ENCODE peak calls at places on chromosomes 11 and 22, in nine cellular contexts. R is neural progenitor cell, A is hepatocyte, K is keratinocyte, J is mesendoderm, U is PC-3, O is astrocyte, S is OCI-LY7, H is neuronal stem cell. F is an unnamed sample.

GRCh38 chr11:85167038-85167437 is 460.1 kb downstream of the DLG2 start:
- DNase-seq in S (no peak), A (no peak), K (no peak), U (peak; percentile 51), O (peak; percentile 1), R (no peak), H (no peak), J (no peak), F (peak; percentile 21)

GRCh38 chr11:134343646-134344045 is 11.9 kb downstream of the GLB1L2 start:
- DNase-seq in S (no peak), R (no peak), A (no peak), H (no peak), J (no peak), K (no peak), U (no peak), O (no peak), F (no peak)

GRCh38 chr11:91820709-91821108 is 403.9 kb upstream of the FAT3 start:
- DNase-seq in J (no peak), H (no peak), K (no peak), A (no peak), S (no peak), R (no peak), U (no peak), O (no peak), F (no peak)

GRCh38 chr11:126163074-126163700 is 48.3 kb downstream of the RPUSD4 start:
- DNase-seq in S (no peak), A (peak; percentile 85), R (peak; percentile 83), K (peak; percentile 1), U (peak; percentile 39), J (peak; percentile 43), H (peak; percentile 60), O (peak; percentile 92), F (peak; percentile 94)

GRCh38 chr22:29820941-29821789 is 16.9 kb downstream of the ASCC2 start:
- DNase-seq in S (no peak), K (peak; percentile 99), A (peak; percentile 92), J (no peak), H (no peak), O (peak; percentile 98), R (no peak), U (peak; percentile 94), F (peak; percentile 98)

GRCh38 chr22:38062782-38063181 is 5.6 kb downstream of the PICK1 start:
- DNase-seq in S (no peak), R (no peak), O (no peak), K (no peak), A (no peak), H (no peak), J (no peak), U (no peak), F (no peak)

GRCh38 chr11:116887909-116888556 is 50.6 kb upstream of the APOA1 start:
- DNase-seq in A (no peak), H (no peak), J (no peak), U (no peak), R (no peak), K (no peak), S (no peak), O (peak; percentile 67), F (peak; percentile 76)

GRCh38 chr11:85236211-85236610 is 390.9 kb downstream of the DLG2 start:
- DNase-seq in H (no peak), O (no peak), S (no peak), J (no peak), R (no peak), A (no peak), U (no peak), K (no peak), F (no peak)

GRCh38 chr22:41052661-41053490 is 39.5 kb upstream of the EP300 start:
- DNase-seq in J (peak; percentile 16), H (no peak), O (peak; percentile 73), K (no peak), S (no peak), U (peak; percentile 50), R (no peak), A (peak; percentile 57), F (peak; percentile 63)

GRCh38 chr11:70399681-70400112 is 1.4 kb downstream of the CTTN start:
- DNase-seq in O (peak; percentile 93), R (peak; percentile 50), H (no peak), U (peak; percentile 99), S (no peak), J (peak; percentile 85), K (peak; percentile 69), A (peak; percentile 94), F (peak; percentile 97)

DNA sequence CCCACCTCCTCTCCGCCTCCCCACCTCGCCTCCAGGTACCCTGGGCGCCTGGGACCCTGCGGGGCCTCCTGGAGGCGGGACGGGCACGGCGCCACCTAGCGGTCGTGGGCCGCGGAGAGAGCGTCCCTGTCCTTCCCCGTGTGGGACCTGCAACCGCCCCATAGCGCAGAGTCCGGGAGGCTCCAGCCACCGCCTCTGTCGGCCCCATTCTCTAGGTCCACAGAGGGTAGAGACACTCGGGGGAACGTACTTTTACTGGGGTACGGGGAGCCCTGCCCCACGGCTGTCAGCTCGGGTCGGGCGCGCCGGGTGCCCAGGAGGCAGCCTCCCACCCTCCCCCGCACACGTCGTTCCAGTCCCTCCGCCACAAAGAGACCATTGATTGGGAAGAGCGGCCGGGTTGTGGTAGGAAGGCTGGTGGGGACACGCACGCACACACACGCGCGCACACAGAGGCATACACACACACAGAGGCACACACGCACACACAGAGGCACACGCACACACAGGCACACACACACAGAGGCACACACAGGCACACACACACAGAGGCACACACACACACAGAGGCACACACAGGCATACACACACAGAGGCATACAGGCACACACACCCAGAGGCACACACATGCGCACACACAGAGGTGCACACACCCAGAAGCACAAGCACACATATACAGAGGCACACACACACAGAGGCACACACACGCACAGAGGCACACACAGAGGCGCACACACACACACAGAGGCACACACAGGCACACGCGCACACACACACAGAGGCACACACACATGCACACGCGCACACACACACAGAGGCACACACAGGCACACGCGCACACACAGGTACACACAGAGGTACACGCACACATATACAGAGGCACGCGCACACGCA is 12.6 kb upstream of the NECTIN1 start:
- DNase-seq in J (peak; percentile 65), A (peak; percentile 62), H (peak; percentile 56), K (no peak), O (no peak), R (peak; percentile 79), S (peak; percentile 50), U (peak; percentile 60), F (no peak)
- H3K4me2 ChIP-seq in J (peak overlapping the region; percentile 51), A (peak overlapping the region; percentile 84), H (peak overlapping the region; percentile 73), K (peak overlapping the region; percentile 11), O (peak overlapping the region; percentile 82), R (peak overlapping the region; percentile 91), S (no peak overlapping the region), U (peak overlapping the region; percentile 58), F (no peak overlapping the region)

GRCh38 chr11:77181226-77181625 is 53.2 kb downstream of the MYO7A start:
- DNase-seq in H (no peak), K (no peak), S (no peak), A (no peak), R (no peak), U (no peak), J (no peak), O (no peak), F (no peak)

GRCh38 chr11:77179048-77179447 is 51.0 kb downstream of the MYO7A start:
- DNase-seq in K (no peak), U (no peak), S (no peak), H (no peak), A (no peak), R (no peak), J (no peak), O (no peak), F (no peak)

GRCh38 chr11:77181799-77182541 is 53.9 kb downstream of the MYO7A start:
- DNase-seq in U (no peak), K (no peak), R (no peak), S (no peak), H (no peak), J (no peak), A (no peak), O (no peak), F (no peak)

GRCh38 chr11:77179681-77180080 is 51.6 kb downstream of the MYO7A start:
- DNase-seq in H (no peak), O (no peak), S (no peak), U (no peak), J (no peak), R (no peak), K (no peak), A (no peak), F (no peak)

GRCh38 chr11:77180346-77180745 is 52.3 kb downstream of the MYO7A start:
- DNase-seq in R (no peak), U (no peak), O (no peak), S (no peak), J (no peak), H (no peak), A (no peak), K (no peak), F (no peak)
- H3K4me2 ChIP-seq in R (no peak overlapping the region), U (no peak overlapping the region), O (no peak overlapping the region), S (no peak overlapping the region), J (no peak overlapping the region), H (no peak overlapping the region), A (no peak overlapping the region), K (no peak overlapping the region), F (no peak overlapping the region)

GRCh38 chr11:133243832-133244231 is 288.5 kb downstream of the OPCML start:
- DNase-seq in O (no peak), S (no peak), K (no peak), J (peak; percentile 53), H (no peak), R (peak; percentile 9), A (no peak), U (no peak), F (no peak)
- H3K4me2 ChIP-seq in O (no peak overlapping the region), S (no peak overlapping the region), K (no peak overlapping the region), J (no peak overlapping the region), H (no peak overlapping the region), R (no peak overlapping the region), A (no peak overlapping the region), U (no peak overlapping the region), F (no peak overlapping the region)

GRCh38 chr22:43077121-43077877 is 11.9 kb downstream of the TTLL1 start:
- DNase-seq in R (no peak), J (no peak), O (no peak), S (no peak), K (no peak), A (no peak), U (no peak), H (no peak), F (no peak)

GRCh38 chr22:43079742-43080141 is 9.4 kb downstream of the TTLL1 start:
- DNase-seq in K (no peak), J (no peak), A (no peak), U (no peak), O (no peak), S (no peak), H (no peak), R (no peak), F (no peak)

GRCh38 chr22:43078522-43078921 is 10.7 kb downstream of the TTLL1 start:
- DNase-seq in U (no peak), H (no peak), O (no peak), S (no peak), A (peak; percentile 61), K (no peak), J (no peak), R (no peak), F (no peak)

GRCh38 chr22:43085658-43086606 is 3.3 kb downstream of the TTLL1 start:
- DNase-seq in H (no peak), J (no peak), R (no peak), O (no peak), K (no peak), A (no peak), S (no peak), U (no peak), F (no peak)

DNA sequence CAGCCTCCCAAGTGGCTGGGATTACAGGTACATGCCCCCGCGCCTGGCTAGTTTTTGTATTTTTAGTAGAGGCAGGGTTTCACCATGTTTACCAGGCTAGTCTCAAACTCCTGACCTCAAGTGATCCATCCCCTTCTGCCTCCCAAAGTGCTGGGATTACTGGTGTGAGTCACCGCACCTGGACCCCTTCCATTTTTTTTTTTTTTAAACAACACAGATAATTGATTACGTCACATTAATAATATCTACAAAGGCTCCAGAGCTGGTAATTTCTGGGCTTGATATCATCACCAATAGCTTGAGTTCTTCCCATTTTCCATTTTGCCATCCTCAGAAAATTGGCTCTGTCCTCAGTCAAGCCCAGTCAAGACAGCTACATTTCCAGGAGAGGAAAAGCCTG is 7.2 kb downstream of the TTLL1 start:
- DNase-seq in K (no peak), S (no peak), J (no peak), O (no peak), U (no peak), H (no peak), A (no peak), R (no peak), F (peak; percentile 28)
- H3K4me2 ChIP-seq in K (no peak overlapping the region), S (no peak overlapping the region), J (no peak overlapping the region), O (no peak overlapping the region), U (no peak overlapping the region), H (no peak overlapping the region), A (no peak overlapping the region), R (no peak overlapping the region), F (no peak overlapping the region)